ENCODE peak calls at places on chromosomes 3 and 15, in seven cellular contexts. One of them, this sample, is unnamed.
A peak's percentile ranks its signal among the peaks of the same experiment; 100 is the strongest.

GRCh38 chr3:53324011-53324544 is 23.3 kb downstream of the DCP1A start:
- DNase-seq in heart left ventricle: peak; percentile 56
- DNase-seq in kidney epithelial cell: no peak
- DNase-seq in thoracic aorta: no peak
- DNase-seq in PC-3: no peak
- DNase-seq in colonic mucosa: no peak
- DNase-seq in upper lobe of right lung: no peak
- DNase-seq in this sample: no peak

GRCh38 chr3:43477600-43477999 is 144.2 kb downstream of the ANO10 start:
- DNase-seq in heart left ventricle: peak; percentile 27
- DNase-seq in kidney epithelial cell: no peak
- DNase-seq in thoracic aorta: no peak
- DNase-seq in PC-3: no peak
- DNase-seq in colonic mucosa: no peak
- DNase-seq in upper lobe of right lung: no peak
- DNase-seq in this sample: no peak

GRCh38 chr3:126197854-126198584 is 17.6 kb upstream of the ALDH1L1 start:
- DNase-seq in heart left ventricle: peak; percentile 38
- DNase-seq in kidney epithelial cell: no peak
- DNase-seq in thoracic aorta: peak; percentile 65
- DNase-seq in PC-3: peak; percentile 47
- DNase-seq in colonic mucosa: peak; percentile 70
- DNase-seq in upper lobe of right lung: no peak
- DNase-seq in this sample: peak; percentile 89

GRCh38 chr3:52845157-52845556 is 10.3 kb upstream of the MUSTN1 start:
- DNase-seq in heart left ventricle: peak; percentile 60
- DNase-seq in kidney epithelial cell: no peak
- DNase-seq in thoracic aorta: peak; percentile 36
- DNase-seq in PC-3: no peak
- DNase-seq in colonic mucosa: peak; percentile 39
- DNase-seq in upper lobe of right lung: no peak
- DNase-seq in this sample: peak; percentile 63

GRCh38 chr3:16883057-16883725 is 1.6 kb upstream of the PLCL2 start:
- DNase-seq in heart left ventricle: no peak
- DNase-seq in kidney epithelial cell: no peak
- DNase-seq in thoracic aorta: no peak
- DNase-seq in PC-3: no peak
- DNase-seq in colonic mucosa: no peak
- DNase-seq in upper lobe of right lung: no peak
- DNase-seq in this sample: peak; percentile 93

GRCh38 chr15:51634591-51635198 is 12.1 kb upstream of the DMXL2 start:
- DNase-seq in heart left ventricle: no peak
- DNase-seq in kidney epithelial cell: no peak
- DNase-seq in thoracic aorta: no peak
- DNase-seq in PC-3: no peak
- DNase-seq in colonic mucosa: no peak
- DNase-seq in upper lobe of right lung: no peak
- DNase-seq in this sample: no peak

GRCh38 chr15:63094495-63094931 is 27.1 kb upstream of the LACTB start:
- DNase-seq in heart left ventricle: no peak
- DNase-seq in kidney epithelial cell: no peak
- DNase-seq in thoracic aorta: no peak
- DNase-seq in PC-3: no peak
- DNase-seq in colonic mucosa: no peak
- DNase-seq in upper lobe of right lung: no peak
- DNase-seq in this sample: peak; percentile 84

GRCh38 chr3:13460341-13460736 is 19.8 kb upstream of the HDAC11 start:
- DNase-seq in heart left ventricle: no peak
- DNase-seq in kidney epithelial cell: no peak
- DNase-seq in thoracic aorta: no peak
- DNase-seq in PC-3: no peak
- DNase-seq in colonic mucosa: no peak
- DNase-seq in upper lobe of right lung: peak; percentile 40
- DNase-seq in this sample: no peak

GRCh38 chr15:73905224-73905827 is 20.9 kb upstream of the LOXL1 start:
- DNase-seq in heart left ventricle: no peak
- DNase-seq in kidney epithelial cell: no peak
- DNase-seq in thoracic aorta: no peak
- DNase-seq in PC-3: no peak
- DNase-seq in colonic mucosa: no peak
- DNase-seq in upper lobe of right lung: no peak
- DNase-seq in this sample: no peak

GRCh38 chr3:147758786-147759185 is 349.6 kb downstream of the ZIC1 start:
- DNase-seq in heart left ventricle: no peak
- DNase-seq in kidney epithelial cell: no peak
- DNase-seq in thoracic aorta: no peak
- DNase-seq in PC-3: no peak
- DNase-seq in colonic mucosa: no peak
- DNase-seq in upper lobe of right lung: no peak
- DNase-seq in this sample: peak; percentile 43

GRCh38 chr3:197368330-197368729 is 69.9 kb upstream of the DLG1 start:
- DNase-seq in heart left ventricle: no peak
- DNase-seq in kidney epithelial cell: no peak
- DNase-seq in thoracic aorta: no peak
- DNase-seq in PC-3: no peak
- DNase-seq in colonic mucosa: no peak
- DNase-seq in upper lobe of right lung: no peak
- DNase-seq in this sample: no peak

GRCh38 chr15:70251246-70251990 is 153.7 kb upstream of the TLE3 start:
- DNase-seq in heart left ventricle: no peak
- DNase-seq in kidney epithelial cell: no peak
- DNase-seq in thoracic aorta: no peak
- DNase-seq in PC-3: no peak
- DNase-seq in colonic mucosa: no peak
- DNase-seq in upper lobe of right lung: peak; percentile 38
- DNase-seq in this sample: no peak

GRCh38 chr3:852033-852432 is 240.8 kb upstream of the CNTN6 start:
- DNase-seq in heart left ventricle: no peak
- DNase-seq in kidney epithelial cell: no peak
- DNase-seq in thoracic aorta: no peak
- DNase-seq in PC-3: no peak
- DNase-seq in colonic mucosa: no peak
- DNase-seq in upper lobe of right lung: no peak
- DNase-seq in this sample: no peak
- TF ChIP-seq CTCF in heart left ventricle: no peak
- TF ChIP-seq CTCF in kidney epithelial cell: peak; percentile 8
- TF ChIP-seq CTCF in thoracic aorta: no peak
- TF ChIP-seq CTCF in PC-3: no peak
- TF ChIP-seq CTCF in colonic mucosa: no peak
- TF ChIP-seq CTCF in upper lobe of right lung: no peak
- TF ChIP-seq CTCF in this sample: no peak

DNA sequence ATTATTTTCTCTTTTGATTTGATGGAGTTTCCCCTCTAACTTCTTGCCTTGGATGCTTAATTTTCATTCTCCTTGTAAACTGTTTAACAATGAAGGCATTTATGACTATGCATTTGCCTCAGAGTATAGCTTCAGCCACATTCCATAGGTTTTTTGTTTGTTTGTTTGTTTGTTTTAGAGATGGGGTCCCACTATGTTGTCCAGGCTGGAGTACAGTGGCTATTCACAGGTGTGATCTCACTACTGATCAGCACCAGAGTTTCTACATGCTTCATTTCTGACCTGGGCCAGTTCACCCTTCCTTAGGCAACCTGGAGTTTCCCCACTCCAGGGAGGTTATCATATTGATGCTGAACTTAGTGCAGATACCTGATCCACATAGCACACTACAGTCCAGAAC is 4.1 kb downstream of the SECISBP2L start:
- DNase-seq in heart left ventricle: no peak
- DNase-seq in kidney epithelial cell: no peak
- DNase-seq in thoracic aorta: no peak
- DNase-seq in PC-3: no peak
- DNase-seq in colonic mucosa: no peak
- DNase-seq in upper lobe of right lung: no peak
- DNase-seq in this sample: no peak
- H3K4me3 ChIP-seq in heart left ventricle: no peak overlapping the region
- H3K4me3 ChIP-seq in kidney epithelial cell: no peak overlapping the region
- H3K4me3 ChIP-seq in thoracic aorta: no peak overlapping the region
- H3K4me3 ChIP-seq in PC-3: no peak overlapping the region
- H3K4me3 ChIP-seq in colonic mucosa: no peak overlapping the region
- H3K4me3 ChIP-seq in upper lobe of right lung: no peak overlapping the region
- H3K4me3 ChIP-seq in this sample: no peak overlapping the region

DNA sequence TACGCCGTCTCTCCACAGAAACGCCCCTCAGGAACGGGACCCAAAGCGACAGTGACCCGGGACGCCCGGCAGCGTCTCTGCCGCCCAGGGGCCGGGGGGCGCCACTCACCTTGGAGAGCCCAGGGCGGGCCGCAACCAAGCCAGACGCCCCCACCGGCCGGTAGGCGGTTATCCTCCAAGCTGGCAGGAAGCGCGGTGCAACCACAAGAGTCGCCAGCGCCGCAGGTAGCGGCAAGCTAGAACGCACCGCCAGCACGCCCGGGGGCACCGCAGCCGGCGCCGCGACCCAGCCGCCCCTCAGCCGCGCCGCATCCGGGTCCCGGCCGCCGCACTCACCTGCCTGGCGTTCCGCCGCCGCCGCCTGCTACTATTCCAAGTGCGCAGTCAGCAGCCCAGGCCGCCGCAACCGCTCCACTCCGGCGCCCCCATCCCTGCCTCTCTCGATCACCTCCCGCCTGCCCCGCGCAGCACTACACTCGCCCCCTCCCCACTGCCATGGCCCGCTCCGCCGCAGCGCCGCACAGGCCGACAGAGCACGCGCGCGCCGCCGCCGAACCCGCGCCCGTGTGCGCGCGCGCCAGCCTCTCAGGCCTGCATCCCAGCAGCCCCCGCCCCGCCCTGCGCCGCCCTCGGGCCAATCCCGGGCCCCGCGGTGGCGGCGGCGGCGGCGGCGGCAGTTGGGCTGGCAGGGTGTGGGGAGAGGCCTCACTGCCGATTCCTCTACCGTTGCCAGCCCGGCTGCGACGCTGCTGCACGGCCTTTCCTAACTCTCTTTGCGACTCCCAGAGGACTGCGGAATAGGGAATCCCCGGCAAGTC is at the start of gene PIK3CB:
- DNase-seq in heart left ventricle: peak; percentile 93
- DNase-seq in kidney epithelial cell: peak; percentile 25
- DNase-seq in thoracic aorta: peak; percentile 51
- DNase-seq in PC-3: peak; percentile 87
- DNase-seq in colonic mucosa: peak; percentile 93
- DNase-seq in upper lobe of right lung: peak; percentile 97
- DNase-seq in this sample: peak; percentile 69
- TF ChIP-seq CTCF in heart left ventricle: peak; percentile 47
- TF ChIP-seq CTCF in kidney epithelial cell: peak; percentile 9
- TF ChIP-seq CTCF in thoracic aorta: no peak
- TF ChIP-seq CTCF in PC-3: peak; percentile 37
- TF ChIP-seq CTCF in colonic mucosa: peak; percentile 21
- TF ChIP-seq CTCF in upper lobe of right lung: peak; percentile 37
- TF ChIP-seq CTCF in this sample: no peak

GRCh38 chr3:133466531-133467386 is 66.9 kb downstream of the BFSP2 start:
- DNase-seq in heart left ventricle: no peak
- DNase-seq in kidney epithelial cell: no peak
- DNase-seq in thoracic aorta: no peak
- DNase-seq in PC-3: no peak
- DNase-seq in colonic mucosa: no peak
- DNase-seq in upper lobe of right lung: no peak
- DNase-seq in this sample: no peak
- H3K4me3 ChIP-seq in heart left ventricle: no peak overlapping the region
- H3K4me3 ChIP-seq in kidney epithelial cell: no peak overlapping the region
- H3K4me3 ChIP-seq in thoracic aorta: no peak overlapping the region
- H3K4me3 ChIP-seq in PC-3: no peak overlapping the region
- H3K4me3 ChIP-seq in colonic mucosa: no peak overlapping the region
- H3K4me3 ChIP-seq in upper lobe of right lung: no peak overlapping the region
- H3K4me3 ChIP-seq in this sample: no peak overlapping the region

GRCh38 chr3:171849632-171850323 is 6.6 kb downstream of the TMEM212 start:
- DNase-seq in heart left ventricle: no peak
- DNase-seq in kidney epithelial cell: no peak
- DNase-seq in thoracic aorta: no peak
- DNase-seq in PC-3: no peak
- DNase-seq in colonic mucosa: no peak
- DNase-seq in upper lobe of right lung: no peak
- DNase-seq in this sample: no peak

GRCh38 chr3:171847595-171848259 is 4.6 kb downstream of the TMEM212 start:
- DNase-seq in heart left ventricle: no peak
- DNase-seq in kidney epithelial cell: no peak
- DNase-seq in thoracic aorta: no peak
- DNase-seq in PC-3: no peak
- DNase-seq in colonic mucosa: no peak
- DNase-seq in upper lobe of right lung: no peak
- DNase-seq in this sample: no peak

GRCh38 chr3:171851685-171852084 is 8.5 kb downstream of the TMEM212 start:
- DNase-seq in heart left ventricle: no peak
- DNase-seq in kidney epithelial cell: no peak
- DNase-seq in thoracic aorta: no peak
- DNase-seq in PC-3: peak; percentile 82
- DNase-seq in colonic mucosa: no peak
- DNase-seq in upper lobe of right lung: no peak
- DNase-seq in this sample: no peak

GRCh38 chr3:171850968-171851600 is 7.9 kb downstream of the TMEM212 start:
- DNase-seq in heart left ventricle: no peak
- DNase-seq in kidney epithelial cell: no peak
- DNase-seq in thoracic aorta: no peak
- DNase-seq in PC-3: no peak
- DNase-seq in colonic mucosa: no peak
- DNase-seq in upper lobe of right lung: no peak
- DNase-seq in this sample: no peak

DNA sequence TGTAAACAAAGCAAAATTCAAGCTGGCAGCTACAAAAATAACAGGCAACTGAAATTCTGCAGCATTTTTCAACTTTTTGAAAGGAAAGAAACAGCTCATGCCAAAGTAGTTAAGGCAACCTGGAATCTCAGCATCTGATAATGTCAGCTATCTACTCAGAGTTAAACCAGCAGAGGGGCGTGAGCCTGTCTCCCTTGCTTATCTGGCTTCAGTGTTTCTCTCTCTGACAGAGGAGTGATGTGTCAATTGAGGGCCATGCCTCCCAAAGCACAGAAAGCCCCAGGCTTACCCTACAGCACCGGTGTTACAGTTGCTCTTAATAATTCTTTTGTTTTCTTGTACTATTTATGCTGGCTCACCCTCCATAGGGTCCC is 7.2 kb downstream of the TMEM212 start:
- DNase-seq in heart left ventricle: no peak
- DNase-seq in kidney epithelial cell: no peak
- DNase-seq in thoracic aorta: no peak
- DNase-seq in PC-3: no peak
- DNase-seq in colonic mucosa: no peak
- DNase-seq in upper lobe of right lung: no peak
- DNase-seq in this sample: no peak
- TF ChIP-seq CTCF in heart left ventricle: no peak
- TF ChIP-seq CTCF in kidney epithelial cell: no peak
- TF ChIP-seq CTCF in thoracic aorta: no peak
- TF ChIP-seq CTCF in PC-3: no peak
- TF ChIP-seq CTCF in colonic mucosa: no peak
- TF ChIP-seq CTCF in upper lobe of right lung: no peak
- TF ChIP-seq CTCF in this sample: no peak